ENCODE peak calls at places on chromosome 21, in five cellular contexts. W, R, S, D and Q are unnamed samples.

GRCh38 chr21:16587671-16588379 is 858.0 kb downstream of the USP25 start:
- DNase-seq in W (no peak), R (peak), S (peak), D (no peak), Q (no peak)

GRCh38 chr21:28447453-28447852 is 545.2 kb downstream of the LTN1 start:
- DNase-seq in W (no peak), R (no peak), S (no peak), D (peak), Q (no peak)

GRCh38 chr21:32920474-32920873 is 105.3 kb upstream of the OLIG2 start:
- DNase-seq in W (no peak), R (no peak), S (no peak), D (no peak), Q (no peak)

GRCh38 chr21:17371470-17371869 is 141.4 kb upstream of the CXADR start:
- DNase-seq in W (no peak), R (no peak), S (no peak), D (peak), Q (no peak)

GRCh38 chr21:22791986-22792560 is 1793.9 kb downstream of the NCAM2 start:
- DNase-seq in W (peak), R (no peak), S (no peak), D (peak), Q (no peak)

GRCh38 chr21:32073190-32073589 is 200.4 kb downstream of the HUNK start:
- DNase-seq in W (no peak), R (no peak), S (no peak), D (no peak), Q (no peak)

GRCh38 chr21:25908495-25908894 is 173.7 kb downstream of the GABPA start:
- DNase-seq in W (no peak), R (no peak), S (no peak), D (no peak), Q (no peak)

GRCh38 chr21:28639742-28640141 is 352.9 kb downstream of the LTN1 start:
- DNase-seq in W (no peak), R (no peak), S (no peak), D (no peak), Q (no peak)

GRCh38 chr21:28099296-28099695 is 893.4 kb downstream of the LTN1 start:
- DNase-seq in W (peak), R (no peak), S (peak), D (no peak), Q (peak)

GRCh38 chr21:15947707-15948106 is 217.9 kb downstream of the USP25 start:
- DNase-seq in W (no peak), R (no peak), S (no peak), D (no peak), Q (no peak)

GRCh38 chr21:36150192-36150711 is 6.4 kb upstream of the DOP1B start:
- DNase-seq in W (no peak), R (peak), S (no peak), D (no peak), Q (peak)

GRCh38 chr21:15986277-15986676 is 256.5 kb downstream of the USP25 start:
- DNase-seq in W (no peak), R (no peak), S (no peak), D (peak), Q (no peak)

GRCh38 chr21:31741116-31741515 is 9.2 kb upstream of the SCAF4 start:
- DNase-seq in W (no peak), R (no peak), S (no peak), D (no peak), Q (no peak)

GRCh38 chr21:43684424-43684823 is 25.1 kb downstream of the RRP1B start:
- DNase-seq in W (no peak), R (no peak), S (no peak), D (no peak), Q (no peak)

GRCh38 chr21:32889596-32889995 is 118.0 kb upstream of the PAXBP1 start:
- DNase-seq in W (no peak), R (no peak), S (no peak), D (no peak), Q (no peak)

GRCh38 chr21:25735221-25735894 is 586 bp downstream of the GABPA start:
- DNase-seq in W (peak), R (peak), S (peak), D (peak), Q (peak)

GRCh38 chr21:17441370-17441769 is 71.5 kb upstream of the CXADR start:
- DNase-seq in W (peak), R (peak), S (no peak), D (no peak), Q (no peak)

GRCh38 chr21:36122977-36123376 is 11.9 kb upstream of the CBR3 start:
- DNase-seq in W (no peak), R (no peak), S (no peak), D (no peak), Q (no peak)

GRCh38 chr21:36964832-36965719 is 1.4 kb downstream of the HLCS start:
- DNase-seq in W (no peak), R (no peak), S (no peak), D (no peak), Q (no peak)

GRCh38 chr21:14259669-14260458 is 43.9 kb downstream of the RBM11 start:
- DNase-seq in W (peak), R (no peak), S (no peak), D (peak), Q (no peak)

GRCh38 chr21:26759731-26760130 is 85.5 kb downstream of the ADAMTS1 start:
- DNase-seq in W (no peak), R (no peak), S (no peak), D (no peak), Q (no peak)

GRCh38 chr21:42294273-42294880 is 20.8 kb downstream of the TFF3 start:
- DNase-seq in W (no peak), R (no peak), S (no peak), D (no peak), Q (no peak)
- H3K27ac ChIP-seq in W (no peak), R (no peak), S (no peak), D (no peak), Q (no peak)

GRCh38 chr21:45972353-45972715 is 9.2 kb upstream of the COL6A1 start:
- DNase-seq in W (no peak), R (no peak), S (peak), D (no peak), Q (no peak)
- TF ChIP-seq CTCF in W (no peak), R (no peak), S (no peak), D (no peak), Q (no peak)

GRCh38 chr21:42221581-42222345 is 2.8 kb downstream of the ABCG1 start:
- DNase-seq in W (no peak), R (no peak), S (no peak), D (peak), Q (peak)

GRCh38 chr21:42220138-42220701 is 1.3 kb downstream of the ABCG1 start:
- DNase-seq in W (peak), R (peak), S (peak), D (peak), Q (peak)

GRCh38 chr21:42218836-42219605 is at the start of gene ABCG1:
- DNase-seq in W (peak), R (no peak), S (peak), D (no peak), Q (peak)

GRCh38 chr21:42222386-42222785 is 3.4 kb downstream of the ABCG1 start:
- DNase-seq in W (no peak), R (no peak), S (no peak), D (no peak), Q (peak)

DNA sequence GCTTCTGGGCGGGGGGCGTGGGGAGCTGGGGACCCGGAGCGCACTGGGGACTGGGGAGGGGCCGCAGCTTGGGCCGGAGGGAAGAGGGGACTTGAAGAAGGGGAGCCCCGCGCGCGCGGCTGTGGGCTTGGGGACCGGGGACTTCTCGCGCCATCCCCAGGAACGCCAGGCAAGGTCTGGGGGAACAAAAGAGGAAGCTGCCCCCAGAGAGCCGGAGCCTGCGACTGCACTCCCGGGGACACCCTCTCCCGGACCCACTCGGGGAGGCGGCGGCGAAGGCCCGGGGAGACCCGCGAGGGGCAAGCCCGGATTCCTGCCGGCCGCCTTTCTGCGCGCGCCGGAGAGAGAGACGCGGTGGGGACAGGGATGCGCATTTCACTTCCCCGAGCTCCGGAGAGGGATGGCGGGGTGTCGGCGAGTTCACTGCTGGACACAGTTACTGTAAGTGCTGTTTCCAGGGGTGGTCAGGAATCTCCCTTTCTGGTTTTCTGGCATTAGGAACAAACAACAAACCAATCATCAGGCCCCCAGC is 732 bp downstream of the ABCG1 start:
- DNase-seq in W (no peak), R (no peak), S (peak), D (no peak), Q (peak)
- H3K4me3 ChIP-seq in W (peak), R (peak), S (peak), D (no peak), Q (peak)

GRCh38 chr21:38343691-38344090 is 86.9 kb downstream of the KCNJ15 start:
- DNase-seq in W (no peak), R (peak), S (no peak), D (peak), Q (no peak)
- H3K27ac ChIP-seq in W (no peak), R (no peak), S (no peak), D (peak), Q (no peak)

GRCh38 chr21:44838038-44838895 is 20.4 kb upstream of the SUMO3 start:
- DNase-seq in W (no peak), R (no peak), S (no peak), D (no peak), Q (peak)
- TF ChIP-seq CTCF in W (no peak), R (no peak), S (no peak), D (no peak), Q (no peak)

GRCh38 chr21:42188663-42189062 is 30.3 kb upstream of the ABCG1 start:
- DNase-seq in W (no peak), R (peak), S (no peak), D (no peak), Q (no peak)
- H3K4me3 ChIP-seq in W (no peak), R (no peak), S (no peak), D (no peak), Q (no peak)

GRCh38 chr21:38911523-38912354 is 106.0 kb downstream of the ETS2 start:
- DNase-seq in W (no peak), R (no peak), S (no peak), D (no peak), Q (peak)

GRCh38 chr21:38912355-38912619 is 106.6 kb downstream of the ETS2 start:
- DNase-seq in W (peak), R (no peak), S (no peak), D (no peak), Q (no peak)

GRCh38 chr21:38914071-38914491 is 108.4 kb downstream of the ETS2 start:
- DNase-seq in W (no peak), R (no peak), S (no peak), D (no peak), Q (no peak)

GRCh38 chr21:38913120-38913975 is 107.6 kb downstream of the ETS2 start:
- DNase-seq in W (peak), R (peak), S (peak), D (no peak), Q (peak)

GRCh38 chr21:38912789-38913119 is 107.0 kb downstream of the ETS2 start:
- DNase-seq in W (peak), R (no peak), S (no peak), D (no peak), Q (no peak)
- H3K27ac ChIP-seq in W (peak), R (peak), S (peak), D (no peak), Q (peak)